ENCODE peak calls at places on chromosome 6, in nine cellular contexts. E is left ventricle myocardium inferior, C is heart left ventricle, L is stomach, S is ovary, W is dorsolateral prefrontal cortex, I is uterus, R is lower lobe of right lung, P is IMR-90. U is an unnamed sample.

GRCh38 chr6:15588966-15589634 is 73.7 kb downstream of the DTNBP1 start:
- DNase-seq in S (no peak), C (no peak), W (no peak), P (peak), I (no peak), R (no peak), E (no peak), L (no peak), U (peak)

GRCh38 chr6:33696538-33697518 is 14.7 kb downstream of the UQCC2 start:
- DNase-seq in W (no peak), P (peak), E (peak), I (peak), C (peak), L (peak), S (peak), R (peak), U (no peak)

GRCh38 chr6:12132351-12133222 is 120.5 kb downstream of the HIVEP1 start:
- DNase-seq in S (no peak), E (no peak), C (no peak), P (peak), R (no peak), I (no peak), L (no peak), W (no peak), U (no peak)

GRCh38 chr6:81381382-81381916 is 371.0 kb downstream of the TENT5A start:
- DNase-seq in W (no peak), I (no peak), E (no peak), R (no peak), C (no peak), L (no peak), S (no peak), P (peak), U (no peak)

GRCh38 chr6:158958504-158959386 is 41.3 kb downstream of the RSPH3 start:
- DNase-seq in C (no peak), W (no peak), L (no peak), S (no peak), R (no peak), I (no peak), P (no peak), E (no peak), U (no peak)

GRCh38 chr6:15062311-15063252 is 183.3 kb upstream of the JARID2 start:
- DNase-seq in P (peak), E (no peak), C (no peak), I (no peak), L (no peak), W (no peak), R (no peak), S (no peak), U (peak)

GRCh38 chr6:134455319-134455718 is 137.4 kb upstream of the SGK1 start:
- DNase-seq in S (no peak), E (no peak), L (no peak), R (no peak), W (no peak), C (no peak), P (no peak), I (no peak), U (no peak)

GRCh38 chr6:5202941-5203340 is 57.8 kb downstream of the LYRM4 start:
- DNase-seq in S (no peak), I (no peak), R (no peak), C (no peak), W (no peak), E (no peak), L (no peak), P (no peak), U (no peak)

GRCh38 chr6:89073014-89073620 is 7.4 kb upstream of the PNRC1 start:
- DNase-seq in I (no peak), R (no peak), L (no peak), E (no peak), S (no peak), C (no peak), P (no peak), W (no peak), U (no peak)

GRCh38 chr6:53651149-53651763 is 14.3 kb downstream of the KLHL31 start:
- DNase-seq in I (peak), W (peak), S (peak), P (peak), C (no peak), L (peak), R (peak), E (no peak), U (peak)

GRCh38 chr6:53654745-53655240 is 10.8 kb downstream of the KLHL31 start:
- DNase-seq in C (no peak), I (no peak), W (no peak), L (no peak), E (no peak), P (no peak), R (no peak), S (no peak), U (no peak)

GRCh38 chr6:53647437-53648094 is 18.0 kb downstream of the KLHL31 start:
- DNase-seq in E (no peak), C (no peak), P (no peak), L (no peak), S (no peak), W (no peak), R (no peak), I (no peak), U (no peak)

GRCh38 chr6:53648571-53648970 is 17.0 kb downstream of the KLHL31 start:
- DNase-seq in W (no peak), E (no peak), I (no peak), R (no peak), P (peak), S (no peak), L (no peak), C (no peak), U (no peak)

GRCh38 chr6:53651764-53652401 is 13.7 kb downstream of the KLHL31 start:
- DNase-seq in I (peak), P (peak), L (peak), C (peak), R (peak), S (peak), W (peak), E (peak), U (peak)
- TF ChIP-seq CTCF in I (peak), P (peak), L (no peak), C (peak), R (peak), S (no peak), W (peak), E (peak), U (peak)

GRCh38 chr6:144217264-144217663 is 66.9 kb downstream of the STX11 start:
- DNase-seq in W (no peak), S (no peak), I (no peak), C (no peak), E (no peak), L (no peak), R (no peak), P (no peak), U (peak)
- H3K4me3 ChIP-seq in W (peak), S (peak), I (peak), C (no peak), E (peak), L (no peak), R (peak), P (no peak), U (peak)

GRCh38 chr6:90136176-90136575 is 160.5 kb downstream of the BACH2 start:
- DNase-seq in S (no peak), R (no peak), C (no peak), W (no peak), L (no peak), I (no peak), E (no peak), P (peak), U (no peak)
- H3K27ac ChIP-seq in S (no peak), R (no peak), C (no peak), W (no peak), L (no peak), I (no peak), E (no peak), P (peak), U (no peak)

DNA sequence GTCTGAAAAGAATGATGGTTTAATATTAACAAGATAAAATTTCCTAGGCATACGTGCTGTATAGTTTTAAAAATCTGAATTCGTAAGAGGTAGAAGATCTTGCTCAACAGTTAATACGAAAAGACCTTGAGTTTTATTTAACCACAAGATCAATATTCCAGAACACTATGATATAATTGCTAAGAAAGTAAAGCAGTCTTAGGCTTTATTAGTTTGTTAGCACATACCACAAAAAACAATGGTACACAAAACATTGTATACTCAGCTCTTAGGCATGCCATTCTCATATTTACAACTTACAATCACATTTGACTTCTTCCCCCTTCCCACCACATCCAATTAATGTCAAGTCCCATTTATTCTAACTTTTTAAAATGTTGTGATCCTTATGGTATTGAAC is 24.4 kb upstream of the STXBP5 start:
- DNase-seq in C (no peak), W (no peak), E (no peak), R (no peak), I (no peak), S (no peak), L (no peak), P (no peak), U (no peak)
- TF ChIP-seq CTCF in C (no peak), W (no peak), E (no peak), R (no peak), I (no peak), S (no peak), L (no peak), P (no peak), U (no peak)

DNA sequence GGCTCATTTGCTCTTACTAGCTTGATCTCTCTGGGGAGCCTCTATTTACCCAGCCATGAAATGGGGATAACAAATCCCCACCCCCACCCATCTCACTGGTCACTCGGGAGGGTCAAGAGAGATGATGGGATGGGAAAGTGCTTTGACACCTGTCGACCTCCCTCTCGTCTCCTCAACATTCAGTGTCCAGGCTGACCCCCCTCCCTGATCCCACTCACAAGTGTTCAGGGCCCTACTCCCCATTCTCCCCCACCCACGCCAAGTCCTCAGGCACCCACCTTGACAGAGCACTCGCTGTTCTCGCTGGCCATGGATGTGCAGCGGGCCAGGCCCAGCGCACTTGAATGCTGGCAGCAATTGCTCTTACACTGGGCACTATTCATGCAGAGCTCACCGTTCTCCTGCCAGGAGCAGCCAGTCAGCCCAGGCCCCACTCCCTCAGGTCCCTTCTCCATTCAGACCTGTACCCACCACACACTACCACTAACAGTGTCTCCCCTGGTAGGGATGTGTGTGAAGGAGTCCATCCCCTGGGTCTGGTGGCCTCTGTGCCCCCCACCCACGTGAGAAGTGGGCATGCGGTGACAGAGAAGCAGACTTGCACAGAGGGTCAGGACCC is 1.6 kb downstream of the CLPS start:
- DNase-seq in C (no peak), L (no peak), I (no peak), W (no peak), S (no peak), R (no peak), E (no peak), P (no peak), U (no peak)
- H3K4me3 ChIP-seq in C (no peak), L (no peak), I (no peak), W (no peak), S (no peak), R (no peak), E (no peak), P (no peak), U (no peak)

U was measured in brain microvascular endothelial cell.